ENCODE peak calls at places on chromosomes 2 and 18, in seven cellular contexts. S, C, H, Q, T, R and K are unnamed samples.

GRCh38 chr2:204890680-204891079 is 345.4 kb downstream of the PARD3B start:
- DNase-seq in S (no peak), T (no peak), R (no peak), Q (no peak), H (no peak), C (no peak), K (no peak)

GRCh38 chr2:190051223-190051622 is 11.3 kb downstream of the MSTN start:
- DNase-seq in C (no peak), R (no peak), Q (no peak), H (no peak), S (no peak), T (no peak), K (no peak)

GRCh38 chr2:85409719-85410583 is at the start of gene CAPG:
- DNase-seq in S (peak), T (no peak), R (no peak), C (peak), H (no peak), Q (peak), K (no peak)

GRCh38 chr2:112031916-112032582 is 23.0 kb upstream of the TMEM87B start:
- DNase-seq in T (peak), Q (peak), C (no peak), R (no peak), S (peak), H (peak), K (no peak)

GRCh38 chr18:39480494-39481245 is 1915.1 kb upstream of the CELF4 start:
- DNase-seq in R (no peak), T (no peak), C (no peak), Q (no peak), H (peak), S (no peak), K (no peak)

GRCh38 chr18:9647496-9648323 is 33.4 kb upstream of the PPP4R1 start:
- DNase-seq in H (no peak), S (no peak), Q (no peak), C (no peak), R (no peak), T (no peak), K (no peak)

GRCh38 chr2:208315081-208315788 is 49.2 kb downstream of the PIKFYVE start:
- DNase-seq in S (no peak), R (no peak), Q (no peak), T (peak), C (no peak), H (no peak), K (no peak)

GRCh38 chr2:222743263-222743865 is 71.9 kb downstream of the MOGAT1 start:
- DNase-seq in H (peak), Q (no peak), T (no peak), R (no peak), S (no peak), C (no peak), K (no peak)

GRCh38 chr2:180413331-180413730 is 406.2 kb upstream of the CWC22 start:
- DNase-seq in C (no peak), H (no peak), R (no peak), T (no peak), S (no peak), Q (peak), K (no peak)

GRCh38 chr2:239163306-239164070 is 237.3 kb downstream of the HDAC4 start:
- DNase-seq in Q (no peak), T (no peak), H (no peak), C (peak), R (no peak), S (no peak), K (peak)

GRCh38 chr2:47076586-47077441 is 78.3 kb downstream of the STPG4 start:
- DNase-seq in T (peak), H (peak), Q (peak), C (no peak), R (no peak), S (peak), K (no peak)

GRCh38 chr18:73235491-73235890 is 367.7 kb upstream of the NETO1 start:
- DNase-seq in T (no peak), C (no peak), S (peak), Q (no peak), H (no peak), R (no peak), K (no peak)

GRCh38 chr18:79493801-79494211 is 98.1 kb downstream of the NFATC1 start:
- DNase-seq in S (no peak), H (no peak), C (peak), R (no peak), Q (no peak), T (no peak), K (peak)

GRCh38 chr18:57755473-57756067 is 47.5 kb downstream of the ATP8B1 start:
- DNase-seq in Q (no peak), C (no peak), H (no peak), R (no peak), S (no peak), T (no peak), K (no peak)

GRCh38 chr2:2859164-2859563 is 518.5 kb downstream of the EIPR1 start:
- DNase-seq in Q (no peak), C (peak), T (no peak), R (no peak), H (no peak), S (no peak), K (no peak)

GRCh38 chr18:62788891-62789290 is 73.5 kb downstream of the PHLPP1 start:
- DNase-seq in C (no peak), S (no peak), Q (peak), H (no peak), T (no peak), R (no peak), K (no peak)

GRCh38 chr2:121502781-121503180 is 27.9 kb upstream of the RNU4ATAC start:
- DNase-seq in C (no peak), T (no peak), H (no peak), S (no peak), R (no peak), Q (no peak), K (no peak)

GRCh38 chr2:134074619-134075018 is 179.3 kb upstream of the MGAT5 start:
- DNase-seq in S (no peak), H (no peak), C (no peak), Q (no peak), T (no peak), R (no peak), K (no peak)

GRCh38 chr18:57113783-57114465 is 33.0 kb upstream of the BOD1L2 start:
- DNase-seq in T (no peak), C (no peak), S (no peak), Q (no peak), R (no peak), H (no peak), K (no peak)